ENCODE peak calls at places on chromosome 20, in five cellular contexts. Z is choroid plexus epithelial cell, N is astrocyte of the cerebellum, S is thoracic aorta, O is heart left ventricle. J is an unnamed sample.
A peak's percentile ranks its signal among the peaks of the same experiment; 100 is the strongest.

GRCh38 chr20:1533059-1533458 is 24.4 kb downstream of the SIRPD start:
- DNase-seq in Z (no peak), S (no peak), N (no peak), O (no peak), J (no peak)

GRCh38 chr20:16271450-16271849 is 301.8 kb downstream of the KIF16B start:
- DNase-seq in N (no peak), O (no peak), Z (no peak), S (no peak), J (no peak)

GRCh38 chr20:62854121-62854520 is 7.5 kb downstream of the TCFL5 start:
- DNase-seq in N (no peak), O (no peak), S (no peak), Z (no peak), J (no peak)

GRCh38 chr20:62529916-62530642 is 54.3 kb upstream of the GATA5 start:
- DNase-seq in O (no peak), N (no peak), Z (no peak), S (no peak), J (no peak)

GRCh38 chr20:57658447-57659130 is 38.4 kb upstream of the ZBP1 start:
- DNase-seq in N (no peak), O (peak; percentile 16), Z (no peak), S (no peak), J (no peak)

GRCh38 chr20:16475225-16475624 is 98.0 kb downstream of the KIF16B start:
- DNase-seq in O (no peak), N (peak; percentile 32), S (no peak), Z (peak; percentile 94), J (no peak)

GRCh38 chr20:31440012-31440659 is at the start of gene DEFB123:
- DNase-seq in N (no peak), S (no peak), O (no peak), Z (no peak), J (no peak)

GRCh38 chr20:36299459-36299858 is 6.7 kb upstream of the DLGAP4 start:
- DNase-seq in Z (no peak), S (no peak), O (no peak), N (no peak), J (no peak)

GRCh38 chr20:1863296-1863695 is 31.9 kb upstream of the SIRPA start:
- DNase-seq in O (no peak), S (no peak), N (no peak), Z (peak; percentile 13), J (no peak)

GRCh38 chr20:48742912-48743680 is 84.7 kb downstream of the PREX1 start:
- DNase-seq in Z (no peak), S (no peak), O (no peak), N (no peak), J (no peak)

DNA sequence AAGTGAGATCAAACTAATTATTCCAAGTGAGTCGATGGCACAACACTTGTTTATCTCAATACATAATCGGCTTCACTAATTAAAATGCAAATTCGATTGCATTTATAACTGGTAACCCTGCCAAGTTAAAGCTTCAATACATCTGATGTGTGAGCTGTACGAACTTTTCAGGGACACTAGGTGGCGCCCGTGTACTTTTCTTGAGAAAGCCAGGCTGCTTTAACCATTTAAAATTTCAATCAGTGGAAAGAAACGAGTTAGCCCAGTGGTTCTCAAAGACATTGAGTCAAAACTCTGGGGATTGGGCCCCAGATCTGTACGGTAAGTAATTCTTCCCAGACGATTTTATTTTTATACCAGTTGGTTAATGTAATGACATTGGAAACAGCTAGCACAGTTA is 102.7 kb downstream of the LAMP5 start:
- DNase-seq in S (no peak), N (peak; percentile 41), O (peak; percentile 46), Z (peak; percentile 81), J (peak; percentile 77)
- TF ChIP-seq CTCF in S (peak; percentile 81), N (peak; percentile 66), O (peak; percentile 89), Z (peak; percentile 85), J (peak; percentile 79)

GRCh38 chr20:51496964-51497363 is 45.6 kb downstream of the NFATC2 start:
- DNase-seq in N (no peak), S (no peak), Z (no peak), O (no peak), J (no peak)

GRCh38 chr20:51500311-51500710 is 42.2 kb downstream of the NFATC2 start:
- DNase-seq in N (no peak), Z (no peak), O (no peak), S (no peak), J (no peak)

GRCh38 chr20:51495921-51496545 is 46.5 kb downstream of the NFATC2 start:
- DNase-seq in S (no peak), N (no peak), O (no peak), Z (no peak), J (no peak)

GRCh38 chr20:51498765-51499540 is 43.6 kb downstream of the NFATC2 start:
- DNase-seq in N (no peak), S (no peak), Z (no peak), O (no peak), J (no peak)

DNA sequence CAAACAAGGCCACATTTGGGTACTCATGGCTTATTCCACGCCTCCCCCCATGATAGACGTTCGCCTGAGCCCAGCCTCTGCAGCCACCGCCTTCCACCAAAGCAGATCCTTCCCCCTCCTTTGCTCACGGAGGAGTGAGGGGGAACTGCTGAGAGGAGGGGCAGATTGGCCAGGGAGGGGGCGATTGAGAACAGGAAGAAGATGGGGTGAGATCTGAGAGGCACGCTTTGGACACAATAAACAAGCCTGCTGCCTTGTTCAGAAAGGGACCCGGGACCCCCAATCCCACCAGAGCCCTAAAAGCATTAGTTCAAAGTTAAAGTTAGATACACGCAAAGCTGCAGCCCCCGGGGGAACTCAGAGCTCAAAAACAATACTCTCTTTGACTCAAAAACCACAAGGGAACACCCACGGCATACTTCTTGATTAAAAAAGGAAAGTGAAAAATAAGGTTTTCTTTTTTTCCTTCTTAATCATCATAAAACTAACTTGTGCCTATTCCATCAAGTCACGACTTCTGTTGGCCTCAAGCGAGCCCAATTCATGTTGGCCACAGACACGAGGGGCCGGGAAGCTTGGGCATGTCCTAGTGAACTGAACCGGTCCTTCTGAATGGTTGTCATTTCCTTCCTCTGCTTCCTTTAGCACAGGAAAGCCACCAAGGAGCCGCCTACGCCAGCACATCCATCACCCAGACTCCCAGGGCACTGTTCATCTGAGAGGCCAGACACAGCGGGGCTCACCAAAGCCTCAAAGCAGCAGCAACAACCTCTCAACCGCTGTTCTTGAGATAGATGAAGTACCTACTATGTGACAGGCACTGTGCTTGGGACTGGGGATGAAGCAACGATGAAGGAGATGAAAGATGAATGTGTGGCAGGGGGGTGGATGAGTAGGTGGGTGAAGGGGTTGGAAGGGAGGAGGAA is 44.7 kb downstream of the NFATC2 start:
- DNase-seq in S (no peak), Z (no peak), O (peak; percentile 43), N (no peak), J (peak; percentile 29)
- H3K4me3 ChIP-seq in S (peak overlapping the region; percentile 0), Z (no peak overlapping the region), O (no peak overlapping the region), N (no peak overlapping the region), J (no peak overlapping the region)

GRCh38 chr20:58869662-58870227 is 17.2 kb downstream of the GNAS start:
- DNase-seq in O (no peak), Z (no peak), S (no peak), N (no peak), J (no peak)
- TF ChIP-seq CTCF in O (no peak), Z (peak; percentile 4), S (no peak), N (no peak), J (no peak)

DNA sequence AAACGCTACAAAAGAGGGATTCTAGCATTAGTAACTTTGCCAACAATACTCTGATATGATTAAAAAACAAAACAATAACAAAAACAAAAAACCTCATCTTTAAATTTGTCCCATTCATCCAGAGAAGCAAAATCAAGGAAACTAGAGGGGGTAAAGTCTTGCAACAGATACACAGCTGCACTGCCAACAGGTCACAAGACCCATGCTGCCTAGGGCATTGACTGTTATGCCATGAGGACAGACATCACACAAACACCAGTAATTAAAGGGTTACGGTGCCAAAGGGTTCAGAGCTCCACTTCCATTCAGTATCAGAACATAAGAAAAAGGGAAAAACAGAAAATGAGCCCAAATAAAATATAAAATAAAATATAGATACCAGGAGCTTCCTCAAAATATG is 1.6 kb downstream of the TBC1D20 start:
- DNase-seq in N (no peak), O (no peak), S (no peak), Z (peak; percentile 25), J (peak; percentile 32)
- H3K4me3 ChIP-seq in N (peak overlapping the region; percentile 67), O (peak overlapping the region; percentile 91), S (peak overlapping the region; percentile 80), Z (peak overlapping the region; percentile 86), J (peak overlapping the region; percentile 80)